ENCODE peak calls at places on chromosomes 7 and 10, in eight cellular contexts. L is nephron progenitor cell, B is sigmoid colon, N is lower lobe of right lung, F is right lobe of liver, S is pancreas, X is brain microvascular endothelial cell, R is cardiac muscle cell. M is an unnamed sample.

GRCh38 chr7:129774359-129774758 is 162.8 kb downstream of the NRF1 start:
- DNase-seq in L (peak), B (no peak), N (no peak), F (no peak), S (no peak), X (no peak), R (no peak), M (peak)

GRCh38 chr10:71268247-71268691 is 50.8 kb upstream of the SLC29A3 start:
- DNase-seq in L (peak), B (no peak), N (no peak), F (no peak), S (no peak), X (peak), R (peak), M (no peak)

GRCh38 chr10:23368816-23369640 is 24.4 kb upstream of the C10orf67 start:
- DNase-seq in L (no peak), B (no peak), N (no peak), F (no peak), S (no peak), X (no peak), R (peak), M (no peak)

GRCh38 chr7:82109288-82109687 is 334.3 kb downstream of the CACNA2D1 start:
- DNase-seq in L (no peak), B (no peak), N (no peak), F (no peak), S (no peak), X (peak), R (peak), M (no peak)

GRCh38 chr10:68598978-68599753 is 39.0 kb downstream of the TET1 start:
- DNase-seq in L (peak), B (peak), N (no peak), F (no peak), S (peak), X (no peak), R (peak), M (peak)

GRCh38 chr7:157318015-157318706 is 18.6 kb upstream of the DNAJB6 start:
- DNase-seq in L (no peak), B (no peak), N (peak), F (no peak), S (no peak), X (peak), R (no peak), M (no peak)

GRCh38 chr7:108345710-108346336 is 110.4 kb downstream of the NRCAM start:
- DNase-seq in L (no peak), B (no peak), N (no peak), F (no peak), S (no peak), X (no peak), R (no peak), M (no peak)

GRCh38 chr10:44463511-44464121 is 78.7 kb upstream of the CXCL12 start:
- DNase-seq in L (no peak), B (no peak), N (no peak), F (no peak), S (no peak), X (no peak), R (no peak), M (no peak)

GRCh38 chr10:3527869-3528268 is 257.1 kb downstream of the KLF6 start:
- DNase-seq in L (no peak), B (no peak), N (no peak), F (no peak), S (no peak), X (peak), R (no peak), M (no peak)

GRCh38 chr10:92832998-92833642 is 15.2 kb upstream of the EXOC6 start:
- DNase-seq in L (no peak), B (no peak), N (no peak), F (no peak), S (no peak), X (no peak), R (no peak), M (no peak)

GRCh38 chr10:77416327-77417135 is 221.1 kb downstream of the KCNMA1 start:
- DNase-seq in L (no peak), B (no peak), N (no peak), F (no peak), S (no peak), X (peak), R (peak), M (no peak)

GRCh38 chr10:114758331-114758730 is 63.2 kb upstream of the FHIP2A start:
- DNase-seq in L (no peak), B (no peak), N (no peak), F (no peak), S (no peak), X (no peak), R (no peak), M (no peak)

GRCh38 chr10:96758423-96758822 is 38.1 kb upstream of the PIK3AP1 start:
- DNase-seq in L (no peak), B (no peak), N (no peak), F (no peak), S (no peak), X (no peak), R (no peak), M (no peak)

GRCh38 chr7:2701406-2701805 is 13.4 kb downstream of the AMZ1 start:
- DNase-seq in L (no peak), B (no peak), N (no peak), F (no peak), S (no peak), X (no peak), R (no peak), M (no peak)

GRCh38 chr7:73999664-74000420 is 28.1 kb upstream of the ELN start:
- DNase-seq in L (no peak), B (no peak), N (no peak), F (no peak), S (peak), X (peak), R (peak), M (no peak)

GRCh38 chr10:94439275-94439861 is 37.0 kb downstream of the TBC1D12 start:
- DNase-seq in L (no peak), B (no peak), N (no peak), F (no peak), S (no peak), X (no peak), R (peak), M (no peak)

GRCh38 chr10:102643346-102644065 is 773 bp upstream of the TRIM8 start:
- DNase-seq in L (peak), B (peak), N (peak), F (peak), S (peak), X (peak), R (peak), M (no peak)

GRCh38 chr10:125149278-125150047 is 10.9 kb downstream of the CTBP2 start:
- DNase-seq in L (no peak), B (peak), N (peak), F (no peak), S (peak), X (peak), R (peak), M (no peak)

GRCh38 chr7:11082552-11083213 is 109.0 kb downstream of the PHF14 start:
- DNase-seq in L (no peak), B (no peak), N (no peak), F (no peak), S (no peak), X (no peak), R (peak), M (no peak)

GRCh38 chr7:151838861-151839381 is 38.0 kb downstream of the PRKAG2 start:
- DNase-seq in L (no peak), B (no peak), N (peak), F (peak), S (no peak), X (no peak), R (no peak), M (peak)

GRCh38 chr7:88432321-88432720 is 125.6 kb upstream of the STEAP4 start:
- DNase-seq in L (no peak), B (no peak), N (no peak), F (no peak), S (no peak), X (no peak), R (no peak), M (no peak)

GRCh38 chr7:29987083-29987482 is 2.5 kb downstream of the SCRN1 start:
- DNase-seq in L (no peak), B (no peak), N (no peak), F (no peak), S (no peak), X (no peak), R (peak), M (no peak)

GRCh38 chr7:131154380-131154779 is 173.3 kb upstream of the MKLN1 start:
- DNase-seq in L (no peak), B (no peak), N (no peak), F (no peak), S (no peak), X (no peak), R (no peak), M (no peak)

GRCh38 chr7:80908360-80908797 is 10.5 kb downstream of the SEMA3C start:
- DNase-seq in L (no peak), B (no peak), N (no peak), F (no peak), S (no peak), X (no peak), R (no peak), M (no peak)

GRCh38 chr10:107163904-107164861 is at the start of gene SORCS1:
- DNase-seq in L (peak), B (peak), N (no peak), F (peak), S (peak), X (no peak), R (no peak), M (peak)

GRCh38 chr10:110993024-110993693 is 73.8 kb downstream of the SHOC2 start:
- DNase-seq in L (no peak), B (no peak), N (no peak), F (no peak), S (no peak), X (peak), R (peak), M (no peak)

GRCh38 chr7:132415259-132415658 is 161.0 kb downstream of the PLXNA4 start:
- DNase-seq in L (no peak), B (no peak), N (no peak), F (no peak), S (no peak), X (no peak), R (no peak), M (no peak)

GRCh38 chr7:47934831-47935230 is 13.4 kb downstream of the PKD1L1 start:
- DNase-seq in L (no peak), B (no peak), N (no peak), F (no peak), S (no peak), X (no peak), R (no peak), M (no peak)
- TF ChIP-seq CTCF in L (no peak), B (no peak), N (no peak), F (no peak), S (no peak), X (no peak), R (no peak), M (no peak)

GRCh38 chr10:127699311-127699710 is 37.7 kb upstream of the FOXI2 start:
- DNase-seq in L (no peak), B (no peak), N (no peak), F (no peak), S (no peak), X (no peak), R (no peak), M (no peak)

GRCh38 chr10:127690176-127690575 is 46.8 kb upstream of the FOXI2 start:
- DNase-seq in L (no peak), B (no peak), N (no peak), F (no peak), S (no peak), X (no peak), R (no peak), M (no peak)

GRCh38 chr10:127695431-127695830 is 41.6 kb upstream of the FOXI2 start:
- DNase-seq in L (no peak), B (no peak), N (no peak), F (no peak), S (no peak), X (no peak), R (no peak), M (no peak)

DNA sequence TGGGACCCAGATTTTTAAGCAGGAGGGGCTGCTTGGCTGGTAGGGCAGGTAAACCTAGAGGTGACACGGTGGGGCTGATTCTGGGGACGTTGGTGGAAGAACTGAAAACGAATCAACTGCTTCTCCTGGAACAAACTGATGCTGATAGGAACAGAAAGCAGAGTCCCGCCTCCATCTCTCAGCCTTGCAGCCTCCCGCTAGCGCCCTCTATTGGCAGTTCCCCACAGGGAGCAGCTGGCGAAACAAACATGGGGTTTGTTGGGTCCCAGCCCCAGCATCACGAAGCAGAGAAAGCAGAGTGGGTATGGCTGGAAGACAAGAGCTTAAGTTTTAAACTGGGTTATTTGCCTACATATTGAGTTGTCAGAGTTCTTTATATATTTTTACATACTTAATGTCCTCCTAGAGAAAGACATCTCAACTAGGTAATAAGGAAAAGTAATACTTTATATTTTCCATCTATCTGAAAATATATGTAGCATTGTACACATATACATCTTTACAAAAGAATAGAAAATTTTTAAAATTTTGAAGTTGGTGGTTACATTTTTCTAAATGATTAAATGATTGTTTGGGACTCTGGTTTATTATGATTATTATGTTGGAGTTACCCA is 42.3 kb upstream of the FOXI2 start:
- DNase-seq in L (peak), B (no peak), N (peak), F (no peak), S (no peak), X (no peak), R (peak), M (no peak)
- TF ChIP-seq CTCF in L (peak), B (no peak), N (peak), F (no peak), S (no peak), X (peak), R (peak), M (peak)

GRCh38 chr7:70777251-70777650 is 354.7 kb upstream of the GALNT17 start:
- DNase-seq in L (no peak), B (no peak), N (no peak), F (no peak), S (no peak), X (no peak), R (no peak), M (no peak)

GRCh38 chr7:70776627-70777101 is 355.3 kb upstream of the GALNT17 start:
- DNase-seq in L (no peak), B (no peak), N (no peak), F (no peak), S (no peak), X (no peak), R (peak), M (no peak)

GRCh38 chr7:70774895-70775527 is 356.9 kb upstream of the GALNT17 start:
- DNase-seq in L (no peak), B (no peak), N (no peak), F (no peak), S (no peak), X (no peak), R (no peak), M (no peak)

GRCh38 chr7:70778585-70778984 is 353.4 kb upstream of the GALNT17 start:
- DNase-seq in L (no peak), B (no peak), N (no peak), F (no peak), S (no peak), X (no peak), R (no peak), M (no peak)

DNA sequence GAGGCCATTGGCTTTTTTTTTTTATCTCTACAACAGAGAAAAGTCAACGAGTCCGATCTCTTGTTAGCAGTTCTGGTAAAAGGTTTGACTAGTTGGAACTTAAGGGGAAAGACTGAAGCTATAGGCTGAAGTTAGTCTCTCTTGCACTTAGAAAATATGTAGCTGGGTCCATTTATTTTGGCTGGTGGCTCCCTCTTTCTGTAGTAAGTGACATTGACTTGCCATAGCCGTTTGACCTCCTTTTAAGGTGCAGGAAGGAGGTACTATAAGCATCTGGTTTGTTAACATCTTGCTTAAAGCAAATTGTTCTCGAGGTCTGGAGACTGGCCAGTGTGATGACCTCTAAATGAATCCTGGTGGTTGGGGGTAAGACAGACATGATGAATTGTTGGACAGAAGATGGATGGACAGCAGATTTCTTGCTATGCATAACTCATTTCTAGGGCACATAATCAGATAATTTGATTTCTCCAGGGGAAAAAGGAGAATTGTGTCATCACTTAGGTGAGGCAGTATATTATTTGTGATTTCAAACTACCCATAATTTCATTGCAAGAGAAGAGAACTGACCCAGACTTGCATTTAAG is 356.3 kb upstream of the GALNT17 start:
- DNase-seq in L (no peak), B (no peak), N (no peak), F (no peak), S (no peak), X (no peak), R (peak), M (no peak)
- TF ChIP-seq CTCF in L (no peak), B (no peak), N (peak), F (peak), S (no peak), X (peak), R (peak), M (no peak)

DNA sequence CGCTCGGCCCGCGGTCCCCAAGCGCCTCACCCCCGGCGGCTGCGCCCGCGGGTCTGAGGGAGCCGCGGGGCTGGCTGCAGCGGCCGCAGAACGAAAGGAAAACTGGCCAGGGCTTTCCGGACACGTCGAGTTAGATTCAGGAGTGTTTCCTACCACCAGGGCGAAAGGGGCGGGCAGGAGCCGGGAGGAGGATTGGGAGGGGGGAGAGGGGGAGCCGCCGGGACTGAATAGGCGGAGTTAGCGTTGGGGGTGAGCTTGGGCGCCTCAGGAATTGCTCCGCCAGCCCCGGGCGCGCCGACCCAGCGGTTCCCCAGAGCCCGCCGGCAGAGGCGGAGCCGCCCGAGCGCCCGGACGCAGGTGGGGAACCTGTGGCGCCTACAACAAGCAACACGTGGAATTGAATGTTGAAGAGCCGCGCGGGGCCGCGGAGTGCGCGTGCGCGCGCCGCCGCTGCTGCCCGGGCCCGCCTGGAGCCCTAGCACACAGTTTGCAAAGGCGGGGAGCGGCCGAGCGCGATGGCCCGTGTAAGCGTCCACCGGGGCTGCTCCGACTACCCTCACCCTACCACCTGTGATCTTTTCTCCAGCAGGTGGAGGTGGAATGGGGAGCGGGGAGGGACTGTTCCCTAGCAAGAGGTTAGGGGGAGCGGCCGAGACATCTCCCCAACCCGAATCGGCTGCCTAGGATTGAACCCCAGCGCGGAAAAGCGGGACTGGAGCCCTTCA is at the start of gene CADPS2:
- DNase-seq in L (peak), B (peak), N (peak), F (peak), S (peak), X (peak), R (peak), M (peak)
- TF ChIP-seq CTCF in L (no peak), B (no peak), N (peak), F (no peak), S (no peak), X (peak), R (peak), M (no peak)

DNA sequence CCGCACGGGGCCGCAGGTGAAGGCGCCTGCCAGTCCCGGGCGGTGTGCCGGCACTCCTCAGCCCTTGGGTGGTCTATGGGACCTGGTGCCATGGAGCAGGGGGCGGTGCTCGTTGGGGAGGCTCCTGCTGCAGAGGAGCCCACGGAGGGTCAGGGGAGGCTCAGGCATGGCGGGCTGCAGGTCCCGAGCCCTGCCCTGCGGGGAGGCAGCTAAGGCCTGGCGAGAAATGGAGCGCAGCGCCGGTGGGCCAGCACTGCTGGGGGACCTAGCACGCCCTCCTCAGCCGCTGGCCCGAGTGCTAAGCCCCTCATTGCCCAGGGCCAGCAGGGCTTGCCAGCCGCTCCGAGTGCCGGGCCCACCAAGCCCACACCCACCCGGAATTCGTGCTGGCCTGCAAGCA is 18.9 kb downstream of the AKR1E2 start:
- DNase-seq in L (no peak), B (no peak), N (no peak), F (no peak), S (no peak), X (no peak), R (no peak), M (no peak)
- TF ChIP-seq CTCF in L (no peak), B (no peak), N (no peak), F (no peak), S (no peak), X (no peak), R (no peak), M (no peak)

DNA sequence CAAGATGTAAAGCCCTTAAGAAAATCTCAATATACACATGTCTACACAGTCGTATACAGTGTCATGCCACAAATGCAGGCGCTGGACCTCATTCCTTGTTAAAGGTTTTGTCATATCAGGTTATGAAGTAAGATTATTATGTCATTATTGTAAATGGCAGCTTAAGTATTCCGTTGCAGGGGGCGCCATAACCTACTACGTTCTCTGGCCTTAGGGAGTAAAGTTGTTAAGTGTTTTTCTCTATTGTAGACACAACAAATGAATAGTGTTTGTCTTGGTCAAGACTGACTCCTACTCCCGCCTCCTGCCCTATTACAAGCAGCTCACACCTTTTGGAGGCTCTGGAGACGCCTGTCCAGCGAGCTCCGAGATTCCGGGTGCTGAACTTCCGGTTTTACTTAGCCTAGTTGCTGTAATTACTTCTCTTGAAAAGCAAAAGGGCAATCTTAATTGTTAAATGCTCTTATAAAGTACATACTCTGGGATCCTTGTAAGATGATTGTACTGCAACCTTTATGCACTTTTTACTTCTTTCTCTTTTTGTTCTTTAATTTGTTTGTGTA is 984 bp downstream of the GATAD1 start:
- DNase-seq in L (peak), B (peak), N (peak), F (no peak), S (peak), X (peak), R (peak), M (no peak)
- TF ChIP-seq CTCF in L (no peak), B (no peak), N (peak), F (peak), S (no peak), X (peak), R (peak), M (peak)

GRCh38 chr7:42831051-42831952 is 80.6 kb downstream of the C7orf25 start:
- DNase-seq in L (peak), B (peak), N (peak), F (no peak), S (no peak), X (peak), R (peak), M (no peak)
- TF ChIP-seq CTCF in L (peak), B (peak), N (peak), F (peak), S (no peak), X (peak), R (peak), M (peak)

M was measured in RWPE2.